ENCODE peak calls at places on chromosomes 4 and X, in seven cellular contexts. U, E, W, T, Z, I and Q are unnamed samples.

GRCh38 chr4:38316045-38316444 is 348.0 kb upstream of the KLF3 start:
- DNase-seq in U (no peak), E (no peak), W (no peak), T (no peak), Z (no peak), I (no peak), Q (no peak)

GRCh38 chrX:132443736-132444135 is 45.1 kb downstream of the MBNL3 start:
- DNase-seq in U (no peak), E (no peak), W (no peak), T (peak), Z (no peak), I (no peak), Q (no peak)

GRCh38 chrX:78092296-78092695 is 11.8 kb upstream of the PGK1 start:
- DNase-seq in U (no peak), E (no peak), W (no peak), T (peak), Z (no peak), I (no peak), Q (no peak)

GRCh38 chr4:181569553-181569952 is 673.6 kb upstream of the TENM3 start:
- DNase-seq in U (no peak), E (no peak), W (no peak), T (peak), Z (peak), I (peak), Q (no peak)

GRCh38 chr4:152815078-152815477 is 35.3 kb downstream of the ARFIP1 start:
- DNase-seq in U (no peak), E (no peak), W (no peak), T (peak), Z (no peak), I (no peak), Q (no peak)

GRCh38 chr4:23021040-23021439 is 328.3 kb downstream of the GBA3 start:
- DNase-seq in U (no peak), E (no peak), W (no peak), T (no peak), Z (no peak), I (no peak), Q (no peak)

GRCh38 chr4:170391066-170391754 is 301.5 kb upstream of the AADAT start:
- DNase-seq in U (no peak), E (no peak), W (no peak), T (no peak), Z (no peak), I (no peak), Q (no peak)

GRCh38 chr4:130646886-130647285 is 1550.9 kb downstream of the C4orf33 start:
- DNase-seq in U (no peak), E (no peak), W (no peak), T (no peak), Z (no peak), I (no peak), Q (no peak)

GRCh38 chrX:23276475-23276874 is 58.2 kb upstream of the PTCHD1 start:
- DNase-seq in U (no peak), E (no peak), W (no peak), T (no peak), Z (no peak), I (no peak), Q (no peak)

GRCh38 chrX:153953342-153953830 is 8.9 kb upstream of the RENBP start:
- DNase-seq in U (no peak), E (peak), W (peak), T (peak), Z (peak), I (peak), Q (peak)

GRCh38 chr4:143118666-143119065 is 66.1 kb upstream of the USP38 start:
- DNase-seq in U (no peak), E (no peak), W (no peak), T (no peak), Z (no peak), I (no peak), Q (no peak)

GRCh38 chr4:119731146-119731742 is 102.6 kb upstream of the PDE5A start:
- DNase-seq in U (no peak), E (no peak), W (no peak), T (no peak), Z (no peak), I (no peak), Q (no peak)

GRCh38 chrX:19627081-19627480 is 111.8 kb upstream of the MAP3K15 start:
- DNase-seq in U (no peak), E (no peak), W (no peak), T (no peak), Z (no peak), I (no peak), Q (no peak)

GRCh38 chr4:212438-213174 is 88.3 kb downstream of the ZNF718 start:
- DNase-seq in U (no peak), E (peak), W (peak), T (peak), Z (no peak), I (no peak), Q (peak)

GRCh38 chrX:153735274-153735673 is 10.6 kb downstream of the ABCD1 start:
- DNase-seq in U (no peak), E (no peak), W (no peak), T (no peak), Z (no peak), I (no peak), Q (no peak)

GRCh38 chr4:150156543-150156942 is 78.3 kb downstream of the DCLK2 start:
- DNase-seq in U (no peak), E (no peak), W (no peak), T (no peak), Z (no peak), I (no peak), Q (no peak)

GRCh38 chr4:47879458-47879857 is 34.9 kb downstream of the NFXL1 start:
- DNase-seq in U (no peak), E (no peak), W (no peak), T (no peak), Z (no peak), I (no peak), Q (no peak)

GRCh38 chr4:146472404-146472803 is 49.3 kb downstream of the SLC10A7 start:
- DNase-seq in U (peak), E (no peak), W (no peak), T (no peak), Z (no peak), I (no peak), Q (no peak)

GRCh38 chrX:39689374-39690104 is 408.2 kb downstream of the BCOR start:
- DNase-seq in U (no peak), E (no peak), W (peak), T (no peak), Z (peak), I (no peak), Q (no peak)

GRCh38 chrX:119826399-119826959 is 26.3 kb downstream of the UPF3B start:
- DNase-seq in U (no peak), E (no peak), W (no peak), T (peak), Z (no peak), I (no peak), Q (no peak)

GRCh38 chrX:1466232-1466661 is 13.5 kb upstream of the ASMTL start:
- DNase-seq in U (no peak), E (no peak), W (no peak), T (no peak), Z (no peak), I (no peak), Q (peak)

GRCh38 chr4:153296424-153296823 is 48.1 kb upstream of the MND1 start:
- DNase-seq in U (no peak), E (no peak), W (peak), T (peak), Z (peak), I (no peak), Q (no peak)

GRCh38 chr4:149708513-149709175 is 107.0 kb downstream of the IQCM start:
- DNase-seq in U (no peak), E (no peak), W (no peak), T (peak), Z (peak), I (no peak), Q (no peak)

GRCh38 chr4:172760512-172760911 is 408.1 kb upstream of the GALNT7 start:
- DNase-seq in U (no peak), E (no peak), W (no peak), T (no peak), Z (no peak), I (no peak), Q (no peak)

GRCh38 chr4:113162089-113162488 is 112.6 kb downstream of the ANK2 start:
- DNase-seq in U (no peak), E (no peak), W (no peak), T (no peak), Z (no peak), I (no peak), Q (no peak)

GRCh38 chrX:34563809-34564208 is 93.3 kb downstream of the TMEM47 start:
- DNase-seq in U (no peak), E (no peak), W (no peak), T (no peak), Z (no peak), I (no peak), Q (no peak)

GRCh38 chrX:136055651-136056221 is 70.5 kb downstream of the SLC9A6 start:
- DNase-seq in U (no peak), E (no peak), W (no peak), T (peak), Z (peak), I (no peak), Q (no peak)

GRCh38 chrX:135435933-135436332 is 14.2 kb downstream of the SMIM10L2A start:
- DNase-seq in U (no peak), E (no peak), W (no peak), T (no peak), Z (no peak), I (no peak), Q (no peak)

GRCh38 chrX:38055170-38055847 is 49.0 kb downstream of the SYTL5 start:
- DNase-seq in U (no peak), E (no peak), W (no peak), T (peak), Z (no peak), I (no peak), Q (no peak)

GRCh38 chr4:13829457-13829856 is 201.9 kb upstream of the BOD1L1 start:
- DNase-seq in U (no peak), E (no peak), W (no peak), T (no peak), Z (no peak), I (no peak), Q (no peak)

GRCh38 chr4:2761035-2761923 is 5.1 kb upstream of the TNIP2 start:
- DNase-seq in U (no peak), E (peak), W (no peak), T (no peak), Z (peak), I (no peak), Q (no peak)

DNA sequence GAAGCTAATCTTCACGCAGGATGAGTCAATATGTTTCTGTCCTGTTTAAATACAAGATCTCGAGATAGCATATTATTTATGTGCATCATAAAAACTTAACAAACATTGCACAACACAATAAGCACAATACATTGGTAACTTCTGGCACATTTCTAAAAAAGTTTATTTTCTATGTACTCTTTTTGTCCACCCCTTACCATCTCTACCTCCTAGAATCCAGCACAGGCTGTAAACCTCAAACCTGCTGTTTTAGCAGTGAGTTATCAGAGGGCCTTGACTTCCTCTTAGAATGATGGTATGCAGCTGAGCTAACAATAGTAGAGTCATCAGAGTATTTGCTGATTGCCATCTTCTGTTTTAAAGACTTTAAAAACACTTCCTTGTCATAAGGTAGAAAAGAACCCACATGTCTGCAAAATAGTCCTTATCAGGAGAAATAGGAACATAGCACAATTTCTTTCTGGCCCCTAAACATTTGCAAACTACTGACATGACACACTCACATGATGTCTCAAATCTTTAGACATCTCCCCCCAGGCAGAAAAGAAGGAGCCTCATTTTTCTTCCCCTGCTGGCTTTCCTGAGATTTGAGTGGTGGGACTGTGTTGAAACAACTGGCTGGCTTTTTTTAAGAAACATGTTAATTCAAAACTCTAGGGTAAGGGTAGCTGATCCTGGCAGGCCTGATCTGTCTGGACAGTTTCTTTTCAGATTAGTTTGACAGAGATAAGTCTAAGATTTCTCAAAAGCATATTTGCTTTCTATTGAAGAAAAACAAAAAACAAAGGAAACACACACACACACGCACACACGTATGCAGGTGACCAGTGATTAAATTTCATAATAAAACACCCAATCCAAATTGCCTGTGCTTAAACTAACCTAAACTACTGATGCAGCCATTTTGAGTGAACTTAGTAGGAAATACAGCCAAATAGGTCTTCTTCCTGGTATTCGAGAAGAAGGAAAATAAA is 10.3 kb upstream of the CCNG2 start:
- DNase-seq in U (no peak), E (no peak), W (no peak), T (no peak), Z (peak), I (no peak), Q (no peak)
- H3K27ac ChIP-seq in U (no peak), E (peak), W (no peak), T (no peak), Z (peak), I (peak), Q (no peak)

GRCh38 chr4:71272976-71273375 is 65.8 kb upstream of the SLC4A4 start:
- DNase-seq in U (no peak), E (no peak), W (no peak), T (no peak), Z (no peak), I (no peak), Q (no peak)

GRCh38 chr4:71267244-71267643 is 71.6 kb upstream of the SLC4A4 start:
- DNase-seq in U (no peak), E (no peak), W (no peak), T (no peak), Z (no peak), I (no peak), Q (no peak)

GRCh38 chr4:71269241-71269640 is 69.6 kb upstream of the SLC4A4 start:
- DNase-seq in U (no peak), E (no peak), W (no peak), T (no peak), Z (no peak), I (no peak), Q (no peak)

GRCh38 chr4:71268156-71268555 is 70.7 kb upstream of the SLC4A4 start:
- DNase-seq in U (no peak), E (no peak), W (no peak), T (peak), Z (no peak), I (no peak), Q (no peak)

DNA sequence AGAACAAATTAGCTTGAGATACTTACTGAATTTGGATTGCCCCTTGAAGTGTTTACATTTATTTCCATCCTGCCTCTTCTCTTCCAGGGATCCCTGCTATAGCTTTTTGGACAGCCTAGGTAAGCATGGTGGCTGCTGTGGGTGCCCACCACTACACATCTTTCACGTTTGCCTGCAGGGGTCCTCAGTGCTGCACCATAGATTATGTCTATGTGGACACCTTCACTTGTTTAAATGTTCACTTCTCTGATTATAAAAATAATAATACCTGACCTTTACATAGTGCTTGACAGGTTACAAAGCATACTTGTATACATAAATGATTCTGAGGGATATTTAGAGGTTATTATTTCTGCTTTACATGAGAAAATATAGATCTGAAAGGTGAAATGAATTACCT is 67.9 kb upstream of the SLC4A4 start:
- DNase-seq in U (no peak), E (no peak), W (no peak), T (peak), Z (peak), I (peak), Q (no peak)
- TF ChIP-seq CTCF in U (peak), E (no peak), W (no peak), T (peak), Z (peak), I (peak), Q (peak)

GRCh38 chr4:95546236-95546635 is 2.5 kb downstream of the UNC5C start:
- DNase-seq in U (no peak), E (no peak), W (no peak), T (no peak), Z (no peak), I (no peak), Q (no peak)

GRCh38 chr4:95546866-95547707 is 1.7 kb downstream of the UNC5C start:
- DNase-seq in U (no peak), E (no peak), W (no peak), T (no peak), Z (no peak), I (no peak), Q (peak)

GRCh38 chr4:95541889-95542607 is 6.7 kb downstream of the UNC5C start:
- DNase-seq in U (no peak), E (no peak), W (no peak), T (no peak), Z (no peak), I (no peak), Q (no peak)

GRCh38 chr4:95545526-95545925 is 3.2 kb downstream of the UNC5C start:
- DNase-seq in U (no peak), E (no peak), W (no peak), T (no peak), Z (no peak), I (no peak), Q (no peak)

GRCh38 chr4:95544433-95545103 is 4.2 kb downstream of the UNC5C start:
- DNase-seq in U (no peak), E (no peak), W (no peak), T (peak), Z (no peak), I (no peak), Q (no peak)
- H3K4me3 ChIP-seq in U (no peak), E (no peak), W (no peak), T (no peak), Z (peak), I (no peak), Q (no peak)

GRCh38 chr4:102598759-102599379 is 97.7 kb downstream of the NFKB1 start:
- DNase-seq in U (no peak), E (no peak), W (no peak), T (peak), Z (no peak), I (no peak), Q (no peak)

GRCh38 chr4:102600689-102601088 is 99.5 kb downstream of the NFKB1 start:
- DNase-seq in U (no peak), E (no peak), W (no peak), T (no peak), Z (no peak), I (no peak), Q (no peak)

GRCh38 chr4:102599887-102600286 is 98.7 kb downstream of the NFKB1 start:
- DNase-seq in U (no peak), E (no peak), W (no peak), T (no peak), Z (no peak), I (no peak), Q (no peak)

GRCh38 chr4:102599455-102599854 is 98.3 kb downstream of the NFKB1 start:
- DNase-seq in U (no peak), E (no peak), W (no peak), T (no peak), Z (no peak), I (no peak), Q (no peak)

GRCh38 chr4:102598102-102598758 is 97.1 kb downstream of the NFKB1 start:
- DNase-seq in U (no peak), E (no peak), W (no peak), T (no peak), Z (no peak), I (no peak), Q (no peak)
- H3K27ac ChIP-seq in U (no peak), E (no peak), W (no peak), T (no peak), Z (peak), I (no peak), Q (peak)

DNA sequence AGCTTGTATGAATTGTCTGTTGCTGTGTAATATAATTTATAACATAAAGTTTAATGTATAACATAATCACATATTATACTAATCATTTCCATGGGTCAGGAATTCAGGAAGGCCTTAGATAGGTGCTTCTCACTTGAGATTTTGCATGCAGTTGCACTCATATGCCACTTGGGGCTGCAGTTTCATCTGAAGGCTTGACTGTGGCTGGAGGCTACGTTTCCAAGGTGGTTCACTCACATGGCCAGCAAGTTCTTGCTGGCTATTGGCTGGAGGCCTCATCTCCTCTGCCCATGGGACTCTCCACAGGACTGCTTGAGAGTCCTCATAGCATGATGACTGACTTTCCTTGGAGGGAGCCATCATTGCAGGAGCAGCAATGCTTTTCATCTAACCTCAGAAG is 53.4 kb upstream of the STX18 start:
- DNase-seq in U (no peak), E (no peak), W (no peak), T (no peak), Z (no peak), I (no peak), Q (no peak)
- TF ChIP-seq CTCF in U (peak), E (no peak), W (no peak), T (peak), Z (no peak), I (no peak), Q (no peak)

GRCh38 chr4:111788046-111788642 is 357.1 kb upstream of the FAM241A start:
- DNase-seq in U (peak), E (no peak), W (no peak), T (no peak), Z (no peak), I (no peak), Q (no peak)
- H3K4me3 ChIP-seq in U (peak), E (no peak), W (no peak), T (no peak), Z (no peak), I (no peak), Q (no peak)

DNA sequence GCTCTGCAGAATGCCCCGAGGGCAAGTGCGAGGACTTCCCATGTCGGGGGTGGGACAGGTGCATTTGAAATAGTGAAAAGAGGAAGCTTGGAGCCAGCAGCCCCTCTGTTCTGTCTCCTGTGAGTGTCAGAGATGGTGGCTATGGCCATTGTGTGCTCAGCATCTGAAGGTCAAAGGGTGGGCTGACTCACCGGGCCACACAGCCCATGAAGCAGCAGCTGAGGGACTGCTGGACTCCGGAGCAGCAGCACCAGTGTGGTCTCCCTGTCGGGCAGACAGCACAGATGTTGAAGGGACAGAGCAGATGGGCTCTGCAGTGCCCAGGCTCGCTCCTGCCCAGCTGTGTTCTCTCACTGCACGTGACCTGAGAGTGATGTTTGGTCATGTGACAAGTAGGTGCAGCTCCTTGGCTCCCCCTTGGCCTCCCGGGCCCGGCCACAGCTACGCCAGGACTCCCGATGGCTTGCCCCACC is 53.5 kb downstream of the TBC1D14 start:
- DNase-seq in U (no peak), E (peak), W (no peak), T (peak), Z (no peak), I (no peak), Q (no peak)
- H3K27ac ChIP-seq in U (no peak), E (no peak), W (no peak), T (no peak), Z (peak), I (no peak), Q (peak)

GRCh38 chr4:105634402-105634801 is 74.1 kb downstream of the INTS12 start:
- DNase-seq in U (no peak), E (no peak), W (no peak), T (no peak), Z (no peak), I (no peak), Q (no peak)

GRCh38 chr4:105632599-105632998 is 75.9 kb downstream of the INTS12 start:
- DNase-seq in U (no peak), E (no peak), W (no peak), T (no peak), Z (no peak), I (no peak), Q (no peak)

GRCh38 chr4:105633241-105633640 is 75.2 kb downstream of the INTS12 start:
- DNase-seq in U (no peak), E (no peak), W (no peak), T (no peak), Z (no peak), I (no peak), Q (no peak)

GRCh38 chr4:105630670-105631655 is 77.5 kb downstream of the INTS12 start:
- DNase-seq in U (no peak), E (no peak), W (no peak), T (no peak), Z (no peak), I (no peak), Q (no peak)

GRCh38 chr4:105631818-105632400 is 76.6 kb downstream of the INTS12 start:
- DNase-seq in U (no peak), E (no peak), W (no peak), T (no peak), Z (no peak), I (no peak), Q (no peak)
- TF ChIP-seq CTCF in U (no peak), E (peak), W (no peak), T (no peak), Z (no peak), I (no peak), Q (peak)